ENCODE peak calls at places on chromosomes 11 and 22, in seven cellular contexts. T is transverse colon, O is heart left ventricle, N is adrenal gland, Q is IMR-90, A is prostate gland, Y is GM12878. F is an unnamed sample.

GRCh38 chr11:126150256-126150655 is 61.2 kb downstream of the RPUSD4 start:
- DNase-seq in O (no peak), A (no peak), Q (no peak), T (no peak), N (no peak), Y (no peak), F (no peak)

GRCh38 chr11:117045196-117045595 is 53.0 kb downstream of the SIK3 start:
- DNase-seq in T (peak), A (no peak), N (no peak), Q (peak), O (no peak), Y (no peak), F (no peak)

GRCh38 chr11:17490938-17491337 is 14.3 kb upstream of the ABCC8 start:
- DNase-seq in T (no peak), Y (no peak), Q (no peak), N (no peak), O (peak), A (no peak), F (no peak)

GRCh38 chr11:125114518-125114917 is 3.1 kb upstream of the TMEM218 start:
- DNase-seq in A (no peak), Y (no peak), Q (no peak), O (no peak), T (no peak), N (no peak), F (no peak)

GRCh38 chr11:130156108-130157022 is 3.2 kb upstream of the ST14 start:
- DNase-seq in O (no peak), Y (no peak), A (no peak), Q (no peak), N (no peak), T (peak), F (no peak)

GRCh38 chr22:42726811-42727210 is 6.1 kb upstream of the A4GALT start:
- DNase-seq in A (no peak), T (no peak), Q (no peak), Y (no peak), O (no peak), N (no peak), F (no peak)

GRCh38 chr11:8315463-8315862 is 51.8 kb upstream of the LMO1 start:
- DNase-seq in N (no peak), T (no peak), Q (no peak), O (no peak), Y (no peak), A (no peak), F (no peak)

GRCh38 chr11:118605116-118605867 is 2.1 kb upstream of the PHLDB1 start:
- DNase-seq in O (peak), A (no peak), Q (peak), Y (no peak), T (peak), N (peak), F (no peak)

GRCh38 chr11:66967670-66968425 is 7.3 kb upstream of the C11orf86 start:
- DNase-seq in T (no peak), O (no peak), Y (no peak), N (peak), A (no peak), Q (peak), F (no peak)

GRCh38 chr11:124172076-124172475 is 11.1 kb upstream of the OR10D3 start:
- DNase-seq in O (no peak), N (no peak), A (no peak), T (no peak), Y (no peak), Q (no peak), F (no peak)

GRCh38 chr11:71462726-71463125 is 9.7 kb downstream of the NADSYN1 start:
- DNase-seq in A (no peak), N (no peak), T (no peak), Q (no peak), O (no peak), Y (no peak), F (no peak)

GRCh38 chr11:20627026-20627425 is 27.6 kb downstream of the SLC6A5 start:
- DNase-seq in N (no peak), Q (no peak), T (no peak), Y (no peak), A (no peak), O (no peak), F (no peak)

GRCh38 chr11:120124355-120124754 is 13.6 kb downstream of the TRIM29 start:
- DNase-seq in T (no peak), O (no peak), A (no peak), N (no peak), Q (no peak), Y (no peak), F (no peak)

GRCh38 chr11:125263268-125263790 is 98.8 kb downstream of the PKNOX2 start:
- DNase-seq in T (peak), Y (no peak), O (peak), Q (peak), N (peak), A (no peak), F (peak)

GRCh38 chr11:128467041-128467440 is 120.3 kb downstream of the ETS1 start:
- DNase-seq in Y (no peak), T (no peak), N (no peak), Q (no peak), O (no peak), A (no peak), F (no peak)

GRCh38 chr11:56705784-56706396 is 7.0 kb downstream of the OR9G1 start:
- DNase-seq in N (no peak), A (no peak), T (no peak), Q (no peak), O (no peak), Y (no peak), F (no peak)

GRCh38 chr22:44396021-44396726 is 83.4 kb upstream of the SHISAL1 start:
- DNase-seq in A (no peak), T (no peak), Q (no peak), Y (no peak), N (no peak), O (peak), F (no peak)

GRCh38 chr11:40647290-40647689 is 812.2 kb downstream of the LRRC4C start:
- DNase-seq in A (no peak), O (no peak), Q (no peak), Y (no peak), N (no peak), T (no peak), F (no peak)

GRCh38 chr22:50481045-50481439 is 301 bp upstream of the ADM2 start:
- DNase-seq in Y (no peak), Q (no peak), N (no peak), T (no peak), O (no peak), A (no peak), F (no peak)

GRCh38 chr22:50481440-50482106 is at the start of gene ADM2:
- DNase-seq in N (no peak), A (peak), T (peak), Q (no peak), O (peak), Y (no peak), F (peak)

GRCh38 chr22:50483556-50483955 is 2.2 kb downstream of the ADM2 start:
- DNase-seq in O (no peak), Q (no peak), A (no peak), T (no peak), Y (no peak), N (no peak), F (no peak)

GRCh38 chr22:50483106-50483505 is 1.8 kb downstream of the ADM2 start:
- DNase-seq in Y (no peak), A (no peak), N (no peak), Q (no peak), T (no peak), O (no peak), F (no peak)

GRCh38 chr22:50482107-50483074 is 1.0 kb downstream of the ADM2 start:
- DNase-seq in O (no peak), T (no peak), N (no peak), Q (no peak), Y (no peak), A (no peak), F (peak)
- H3K4me3 ChIP-seq in O (peak), T (peak), N (no peak), Q (peak), Y (peak), A (peak), F (peak)

GRCh38 chr11:65422104-65422632 is 430 bp upstream of the NEAT1 start:
- DNase-seq in N (peak), A (peak), O (peak), T (peak), Q (peak), Y (no peak), F (peak)
- TF ChIP-seq POLR2A in N (peak), A (peak), O (peak), T (no peak), Q (no peak), Y (peak), F (peak)

GRCh38 chr11:79610678-79611077 is 169.8 kb upstream of the TENM4 start:
- DNase-seq in Q (no peak), Y (no peak), A (no peak), T (no peak), O (no peak), N (no peak), F (no peak)
- TF ChIP-seq CTCF in Q (peak), Y (no peak), A (no peak), T (no peak), O (no peak), N (no peak), F (no peak)

GRCh38 chr11:35029979-35030378 is 109.0 kb upstream of the CD44 start:
- DNase-seq in Q (peak), A (no peak), Y (peak), T (no peak), O (no peak), N (no peak), F (no peak)
- H3K4me3 ChIP-seq in Q (no peak), A (no peak), Y (no peak), T (no peak), O (no peak), N (no peak), F (no peak)

DNA sequence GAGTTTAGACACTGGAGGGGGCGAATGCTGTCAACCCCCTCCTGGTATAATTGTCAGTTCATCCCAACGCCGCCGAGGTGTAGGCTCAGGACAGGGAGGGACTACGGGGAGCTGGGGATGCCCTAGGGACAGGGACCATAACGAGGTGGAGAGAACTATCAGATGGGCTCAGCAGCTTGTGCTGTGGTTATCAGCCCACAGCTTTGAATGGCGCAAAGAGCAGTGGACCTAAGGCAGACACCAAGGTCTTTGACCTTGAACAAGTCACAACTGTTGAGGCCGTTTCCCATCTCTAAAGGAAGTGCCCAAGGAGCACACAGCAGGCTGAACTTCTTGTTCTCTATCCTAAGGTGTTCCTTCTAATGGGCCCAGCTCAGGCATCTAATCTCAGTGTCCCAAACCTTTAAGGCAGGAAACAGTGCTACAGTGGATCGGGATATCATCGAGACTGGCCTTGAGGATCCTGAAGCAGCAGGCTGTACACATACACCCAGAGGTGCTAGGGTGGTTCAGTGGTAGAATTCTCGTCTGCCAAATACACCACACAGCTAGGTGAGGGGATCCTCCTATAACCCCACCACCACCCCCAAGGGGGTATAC is 993 bp upstream of the TUT1 start:
- DNase-seq in A (no peak), Y (no peak), O (no peak), N (no peak), Q (no peak), T (no peak), F (no peak)
- TF ChIP-seq POLR2A in A (no peak), Y (peak), O (no peak), N (no peak), Q (no peak), T (no peak), F (no peak)

GRCh38 chr11:135033545-135033944 is 621.5 kb upstream of the B3GAT1 start:
- DNase-seq in Q (no peak), O (no peak), A (no peak), N (no peak), Y (no peak), T (no peak), F (peak)
- TF ChIP-seq CTCF in Q (no peak), O (peak), A (no peak), N (peak), Y (no peak), T (no peak), F (peak)

GRCh38 chr22:35648066-35649025 is at the start of gene APOL6:
- DNase-seq in Y (peak), O (no peak), N (no peak), Q (peak), T (peak), A (peak), F (peak)

GRCh38 chr22:35649026-35649553 is 844 bp downstream of the APOL6 start:
- DNase-seq in A (no peak), N (no peak), Q (no peak), T (no peak), O (no peak), Y (no peak), F (no peak)

GRCh38 chr22:35651085-35651484 is 2.8 kb downstream of the APOL6 start:
- DNase-seq in O (no peak), Y (no peak), T (no peak), N (no peak), A (no peak), Q (no peak), F (no peak)

GRCh38 chr22:35645646-35646045 is 2.6 kb upstream of the APOL6 start:
- DNase-seq in N (no peak), T (no peak), A (no peak), O (no peak), Q (no peak), Y (no peak), F (no peak)

DNA sequence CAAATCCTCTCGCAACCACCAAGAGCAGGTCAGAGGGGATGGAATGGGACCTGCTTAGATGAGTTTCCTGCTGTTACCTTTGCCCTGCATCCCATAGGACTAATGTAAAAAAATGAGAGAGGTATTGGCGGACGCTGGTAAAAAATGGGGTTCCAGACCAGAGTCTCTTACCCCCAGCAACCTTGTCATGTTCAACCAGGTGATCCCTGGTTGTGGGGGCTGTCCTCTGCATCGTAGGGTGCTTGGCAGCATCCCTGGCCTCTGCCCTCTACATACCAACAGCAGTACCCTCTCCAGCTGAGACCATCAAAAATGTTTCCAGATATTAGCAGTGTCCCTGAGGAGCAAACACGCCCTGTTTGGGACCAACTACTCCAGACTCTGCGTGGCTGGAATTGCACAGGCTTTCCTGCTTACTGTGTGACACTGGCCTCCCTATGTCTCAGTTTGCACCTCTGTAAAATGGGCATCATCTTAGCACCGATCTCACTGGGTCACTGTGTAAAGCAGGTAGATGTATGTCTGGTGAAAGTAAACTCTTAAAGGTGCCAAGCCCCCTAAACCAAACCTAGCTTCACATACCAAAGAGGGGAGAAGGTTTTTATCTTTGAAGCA is 1.5 kb downstream of the APOL6 start:
- DNase-seq in Q (no peak), T (no peak), Y (no peak), O (no peak), A (no peak), N (no peak), F (no peak)
- H3K4me3 ChIP-seq in Q (no peak), T (peak), Y (peak), O (peak), A (no peak), N (no peak), F (no peak)

GRCh38 chr11:5624489-5625278 is at the start of gene TRIM34:
- DNase-seq in Y (peak), T (peak), Q (peak), N (peak), O (peak), A (peak), F (peak)
- TF ChIP-seq POLR2A in Y (peak), T (peak), Q (no peak), N (no peak), O (no peak), A (peak), F (peak)